ENCODE peak calls at places on chromosomes 6 and 20, in five cellular contexts. C is heart left ventricle, E is esophagus squamous epithelium, W is endothelial cell of umbilical vein, A is IMR-90. J is an unnamed sample.
A peak's percentile ranks its signal among the peaks of the same experiment; 100 is the strongest.

GRCh38 chr20:63498950-63499332 is at the start of gene EEF1A2:
- DNase-seq in C (peak; percentile 78), W (no peak), A (no peak), E (no peak), J (no peak)

GRCh38 chr6:129402244-129402643 is 307.7 kb downstream of the ARHGAP18 start:
- DNase-seq in A (peak; percentile 16), E (no peak), C (no peak), W (no peak), J (no peak)

GRCh38 chr6:28543671-28544131 is 18.0 kb downstream of the GPX5 start:
- DNase-seq in A (no peak), C (no peak), W (no peak), E (no peak), J (no peak)

GRCh38 chr6:135514706-135515105 is 17.2 kb upstream of the AHI1 start:
- DNase-seq in A (no peak), E (no peak), W (no peak), C (no peak), J (no peak)

GRCh38 chr6:69138893-69139494 is 503.9 kb downstream of the ADGRB3 start:
- DNase-seq in E (no peak), W (no peak), A (no peak), C (peak; percentile 64), J (no peak)

GRCh38 chr6:10595731-10596664 is 74.8 kb downstream of the GCNT2 start:
- DNase-seq in A (peak; percentile 10), E (no peak), C (no peak), W (no peak), J (no peak)

GRCh38 chr20:8803065-8803464 is 265.8 kb upstream of the PLCB4 start:
- DNase-seq in A (no peak), W (peak; percentile 46), E (no peak), C (no peak), J (no peak)

GRCh38 chr6:47631248-47632196 is 66.9 kb upstream of the ADGRF4 start:
- DNase-seq in W (peak; percentile 76), A (peak; percentile 45), C (no peak), E (no peak), J (no peak)

GRCh38 chr6:109166643-109167042 is 71.3 kb downstream of the CEP57L1 start:
- DNase-seq in W (no peak), E (no peak), C (no peak), A (no peak), J (no peak)

GRCh38 chr6:17418281-17419188 is 25.1 kb downstream of the CAP2 start:
- DNase-seq in E (no peak), C (no peak), W (no peak), A (peak; percentile 53), J (no peak)

GRCh38 chr6:122872311-122872710 is 83.3 kb downstream of the SMPDL3A start:
- DNase-seq in W (no peak), E (no peak), C (no peak), A (no peak), J (no peak)

GRCh38 chr6:95846652-95847051 is 169.1 kb upstream of the FUT9 start:
- DNase-seq in A (no peak), W (no peak), E (no peak), C (no peak), J (no peak)

GRCh38 chr6:41730531-41731436 is 4.6 kb downstream of the TFEB start:
- DNase-seq in C (peak; percentile 29), E (no peak), A (no peak), W (peak; percentile 11), J (no peak)

GRCh38 chr20:21396921-21397340 is 395 bp downstream of the NKX2-4 start:
- DNase-seq in W (no peak), E (no peak), A (no peak), C (no peak), J (no peak)

GRCh38 chr6:7636151-7636550 is 46.2 kb downstream of the SNRNP48 start:
- DNase-seq in A (no peak), C (no peak), W (no peak), E (no peak), J (no peak)

GRCh38 chr6:158816329-158816728 is 2.8 kb downstream of the EZR start:
- DNase-seq in W (no peak), A (no peak), E (no peak), C (no peak), J (no peak)

GRCh38 chr20:63212792-63213191 is 3.1 kb downstream of the YTHDF1 start:
- DNase-seq in W (no peak), A (no peak), C (no peak), E (no peak), J (no peak)

GRCh38 chr6:127587875-127588274 is 10.9 kb downstream of the C6orf58 start:
- DNase-seq in A (no peak), W (no peak), E (no peak), C (no peak), J (no peak)

GRCh38 chr6:163438940-163439335 is 24.4 kb downstream of the QKI start:
- DNase-seq in E (no peak), C (peak; percentile 59), W (no peak), A (no peak), J (no peak)

GRCh38 chr6:64504509-64504908 is 868.9 kb downstream of the PHF3 start:
- DNase-seq in C (no peak), E (no peak), A (peak; percentile 4), W (peak; percentile 47), J (no peak)

GRCh38 chr6:30060634-30060981 is 457 bp upstream of the POLR1H start:
- DNase-seq in A (peak; percentile 36), E (no peak), W (no peak), C (no peak), J (no peak)

GRCh38 chr20:11452326-11452725 is 465.4 kb upstream of the BTBD3 start:
- DNase-seq in A (peak; percentile 59), W (no peak), E (no peak), C (no peak), J (no peak)

GRCh38 chr6:20202070-20202658 is 10.1 kb downstream of the MBOAT1 start:
- DNase-seq in C (no peak), W (peak; percentile 5), E (no peak), A (peak; percentile 40), J (no peak)

GRCh38 chr6:53811082-53811481 is 16.3 kb downstream of the LRRC1 start:
- DNase-seq in W (no peak), C (no peak), A (no peak), E (no peak), J (no peak)

GRCh38 chr6:161630674-161631073 is 356.8 kb upstream of the AGPAT4 start:
- DNase-seq in C (no peak), W (no peak), A (no peak), E (no peak), J (no peak)

GRCh38 chr6:96704713-96705112 is 132.6 kb downstream of the GPR63 start:
- DNase-seq in W (no peak), C (no peak), E (no peak), A (no peak), J (no peak)

GRCh38 chr20:50172347-50173013 is 18.1 kb upstream of the CEBPB start:
- DNase-seq in W (peak; percentile 75), E (no peak), A (peak; percentile 65), C (peak; percentile 95), J (no peak)
- TF ChIP-seq POLR2A in W (peak; percentile 49), E (peak; percentile 17), A (peak; percentile 65), C (no peak), J (peak; percentile 38)

GRCh38 chr6:37136821-37137200 is 33.1 kb upstream of the PIM1 start:
- DNase-seq in A (no peak), W (no peak), C (no peak), E (no peak), J (no peak)
- H3K4me1 ChIP-seq in A (peaks cover 41% of the 10 kb centered on the region), W (peaks cover 47% of the 10 kb centered on the region), C (peaks cover 20% of the 10 kb centered on the region), E (peaks cover 31% of the 10 kb centered on the region), J (peaks cover 38% of the 10 kb centered on the region)

GRCh38 chr6:37102299-37103168 is 67.4 kb upstream of the PIM1 start:
- DNase-seq in C (peak; percentile 95), A (peak; percentile 88), W (peak; percentile 83), E (no peak), J (peak; percentile 93)
- TF ChIP-seq POLR2A in C (no peak), A (peak; percentile 62), W (peak; percentile 33), E (peak; percentile 51), J (no peak)

GRCh38 chr6:43125555-43125954 is 45.5 kb upstream of the SRF start:
- DNase-seq in C (no peak), A (no peak), E (no peak), W (no peak), J (no peak)

GRCh38 chr6:43122146-43122545 is 46.0 kb downstream of the PTK7 start:
- DNase-seq in W (no peak), E (no peak), C (no peak), A (no peak), J (no peak)

GRCh38 chr6:43125119-43125518 is 46.0 kb upstream of the SRF start:
- DNase-seq in E (no peak), A (peak; percentile 87), C (no peak), W (no peak), J (no peak)

GRCh38 chr6:43124481-43124880 is 46.6 kb upstream of the SRF start:
- DNase-seq in A (no peak), C (no peak), W (no peak), E (no peak), J (no peak)

DNA sequence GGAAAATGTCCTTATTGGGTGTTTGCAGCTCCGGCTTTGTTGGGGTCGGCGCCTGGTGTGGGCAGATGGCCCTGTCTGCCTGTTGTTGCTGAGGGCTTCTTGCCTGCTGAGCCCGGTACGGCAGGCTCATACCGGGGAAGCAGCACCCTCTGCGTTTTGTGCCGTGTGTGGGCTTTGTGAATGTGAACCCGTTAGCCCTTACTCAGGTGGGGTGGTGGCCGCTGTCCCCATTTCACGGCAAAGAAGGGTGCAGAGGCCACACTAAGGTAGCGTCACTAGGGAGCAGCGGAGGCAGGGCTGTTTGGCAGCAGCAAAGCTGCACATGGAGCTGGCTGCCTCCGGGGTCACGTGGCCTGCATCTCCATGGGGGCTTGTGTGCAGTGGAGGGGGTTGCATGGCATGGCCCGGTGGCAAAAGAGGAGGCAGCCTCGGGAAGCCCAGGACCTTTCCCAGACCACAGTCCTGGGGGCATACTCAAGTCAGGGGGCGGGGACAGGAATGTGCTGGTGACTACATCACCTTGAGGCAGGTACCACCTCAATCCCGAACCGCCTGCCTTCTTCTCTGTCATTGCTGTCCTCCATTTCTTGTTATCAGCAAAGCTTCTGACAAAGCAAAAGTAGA is 47.3 kb upstream of the SRF start:
- DNase-seq in E (no peak), W (no peak), C (no peak), A (no peak), J (no peak)
- H3K4me1 ChIP-seq in E (peaks cover 44% of the 10 kb centered on the region), W (no peaks in the 10 kb centered on the region), C (peaks cover 4% of the 10 kb centered on the region), A (peaks cover 63% of the 10 kb centered on the region), J (peaks cover 74% of the 10 kb centered on the region)